ENCODE peak calls at places on chromosomes 12 and 14, in ten cellular contexts. N is tibial nerve; F is CD4-positive, alpha-beta memory T cell; I is Right ventricle myocardium inferior; W is spleen; X is activated CD4-positive, alpha-beta T cell treated with anti-CD3 and anti-CD28 coated beads for 48 hours; K is EH; M is stimulated activated CD4-positive, alpha-beta T cell treated with anti-CD3 and anti-CD28 coated beads, Interleukin-1b, Interleukin-23, amount 100 ng/mL, for 24 hours; A is activated gamma-delta T cell treated with Interleukin-2 at 50 U/mL for 16 hours; L is NCI-H69. O is an unnamed sample.

GRCh38 chr14:38047518-38047917 is 160.2 kb upstream of the SSTR1 start:
- DNase-seq in N (peak), F (no peak), I (no peak), W (no peak), X (no peak), K (no peak), M (no peak), A (no peak), L (peak), O (no peak)

GRCh38 chr12:46585854-46586621 is 213.5 kb upstream of the SLC38A2 start:
- DNase-seq in N (no peak), F (peak), I (no peak), W (no peak), X (peak), K (peak), M (no peak), A (peak), L (peak), O (peak)

GRCh38 chr14:54642950-54643695 is 76.2 kb downstream of the SAMD4A start:
- DNase-seq in N (no peak), F (peak), I (no peak), W (no peak), X (no peak), K (peak), M (no peak), A (no peak), L (no peak), O (peak)

GRCh38 chr14:77086017-77086727 is 11.9 kb upstream of the CIPC start:
- DNase-seq in N (no peak), F (peak), I (no peak), W (no peak), X (no peak), K (peak), M (no peak), A (no peak), L (peak), O (peak)

GRCh38 chr12:109738209-109738608 is 24.6 kb downstream of the FAM222A start:
- DNase-seq in N (no peak), F (no peak), I (peak), W (peak), X (no peak), K (no peak), M (no peak), A (no peak), L (no peak), O (no peak)

GRCh38 chr12:76505050-76505449 is 54.5 kb downstream of the OSBPL8 start:
- DNase-seq in N (no peak), F (no peak), I (no peak), W (no peak), X (no peak), K (no peak), M (no peak), A (no peak), L (no peak), O (no peak)

GRCh38 chr12:53696285-53696654 is 20.4 kb upstream of the ATP5MC2 start:
- DNase-seq in N (peak), F (no peak), I (no peak), W (no peak), X (no peak), K (peak), M (no peak), A (no peak), L (peak), O (peak)

GRCh38 chr12:124296295-124296915 is 1.5 kb downstream of the RFLNA start:
- DNase-seq in N (no peak), F (no peak), I (no peak), W (peak), X (no peak), K (no peak), M (no peak), A (no peak), L (peak), O (no peak)

GRCh38 chr14:67491741-67492504 is 3.4 kb upstream of the TMEM229B start:
- DNase-seq in N (no peak), F (no peak), I (no peak), W (no peak), X (no peak), K (no peak), M (no peak), A (no peak), L (peak), O (no peak)

GRCh38 chr12:115485503-115485902 is 792.0 kb downstream of the MED13L start:
- DNase-seq in N (no peak), F (no peak), I (no peak), W (no peak), X (no peak), K (no peak), M (no peak), A (no peak), L (no peak), O (no peak)

GRCh38 chr14:30581283-30581625 is 22.3 kb downstream of the G2E3 start:
- DNase-seq in N (no peak), F (no peak), I (no peak), W (no peak), X (no peak), K (no peak), M (no peak), A (no peak), L (no peak), O (no peak)

GRCh38 chr14:68181395-68182326 is 362.1 kb downstream of the RAD51B start:
- DNase-seq in N (no peak), F (no peak), I (no peak), W (no peak), X (no peak), K (peak), M (no peak), A (no peak), L (no peak), O (peak)

GRCh38 chr12:65632131-65632855 is 192.0 kb upstream of the HMGA2 start:
- DNase-seq in N (no peak), F (no peak), I (no peak), W (no peak), X (no peak), K (no peak), M (no peak), A (no peak), L (no peak), O (peak)

GRCh38 chr14:101402936-101403660 is 158.2 kb upstream of the DIO3 start:
- DNase-seq in N (no peak), F (no peak), I (no peak), W (no peak), X (no peak), K (peak), M (no peak), A (no peak), L (no peak), O (no peak)

GRCh38 chr12:50505386-50505827 is 622 bp downstream of the DIP2B start:
- DNase-seq in N (peak), F (no peak), I (no peak), W (peak), X (peak), K (peak), M (no peak), A (peak), L (peak), O (peak)

GRCh38 chr12:55728185-55728931 is 451 bp downstream of the CD63 start:
- DNase-seq in N (peak), F (no peak), I (peak), W (peak), X (no peak), K (peak), M (no peak), A (no peak), L (peak), O (peak)

GRCh38 chr12:21526721-21527345 is 737 bp downstream of the SPX start:
- DNase-seq in N (no peak), F (no peak), I (no peak), W (no peak), X (no peak), K (no peak), M (no peak), A (no peak), L (peak), O (no peak)

GRCh38 chr14:24662753-24663152 is 28.8 kb upstream of the GZMB start:
- DNase-seq in N (no peak), F (no peak), I (peak), W (no peak), X (no peak), K (no peak), M (no peak), A (no peak), L (no peak), O (no peak)

GRCh38 chr14:70098257-70098809 is 90.4 kb downstream of the SLC8A3 start:
- DNase-seq in N (no peak), F (no peak), I (no peak), W (no peak), X (no peak), K (peak), M (no peak), A (no peak), L (peak), O (no peak)

GRCh38 chr14:59997496-59997895 is 77.6 kb downstream of the LRRC9 start:
- DNase-seq in N (peak), F (no peak), I (no peak), W (no peak), X (no peak), K (no peak), M (no peak), A (no peak), L (peak), O (no peak)

O was measured in ELR.